ENCODE peak calls at places on chromosomes 3 and 15, in nine cellular contexts. One of them, this sample, is unnamed.

GRCh38 chr15:41950505-41950904 is 21.9 kb downstream of the EHD4 start:
- DNase-seq in HFFc6: no peak
- DNase-seq in astrocyte of the spinal cord: no peak
- DNase-seq in transverse colon: no peak
- DNase-seq in RWPE1: no peak
- DNase-seq in WTC11: no peak
- DNase-seq in AG09309: no peak
- DNase-seq in BE2C: no peak
- DNase-seq in foreskin fibroblast: peak; percentile 50
- DNase-seq in this sample: no peak

GRCh38 chr3:32406481-32407408 is 15.1 kb downstream of the CMTM7 start:
- DNase-seq in BE2C: no peak
- DNase-seq in astrocyte of the spinal cord: no peak
- DNase-seq in RWPE1: no peak
- DNase-seq in WTC11: no peak
- DNase-seq in foreskin fibroblast: no peak
- DNase-seq in AG09309: no peak
- DNase-seq in HFFc6: no peak
- DNase-seq in transverse colon: no peak
- DNase-seq in this sample: no peak

GRCh38 chr3:25679166-25679565 is 14.5 kb upstream of the TOP2B start:
- DNase-seq in WTC11: no peak
- DNase-seq in RWPE1: no peak
- DNase-seq in AG09309: no peak
- DNase-seq in HFFc6: no peak
- DNase-seq in foreskin fibroblast: no peak
- DNase-seq in transverse colon: no peak
- DNase-seq in BE2C: no peak
- DNase-seq in astrocyte of the spinal cord: no peak
- DNase-seq in this sample: no peak

GRCh38 chr3:111541911-111542483 is at the start of gene CD96:
- DNase-seq in HFFc6: no peak
- DNase-seq in BE2C: no peak
- DNase-seq in transverse colon: peak; percentile 26
- DNase-seq in RWPE1: no peak
- DNase-seq in WTC11: no peak
- DNase-seq in astrocyte of the spinal cord: peak; percentile 26
- DNase-seq in foreskin fibroblast: peak; percentile 41
- DNase-seq in AG09309: no peak
- DNase-seq in this sample: no peak

GRCh38 chr3:113035387-113035982 is 44.7 kb downstream of the GTPBP8 start:
- DNase-seq in WTC11: peak; percentile 33
- DNase-seq in foreskin fibroblast: peak; percentile 74
- DNase-seq in BE2C: peak; percentile 62
- DNase-seq in RWPE1: peak; percentile 64
- DNase-seq in AG09309: no peak
- DNase-seq in transverse colon: peak; percentile 11
- DNase-seq in HFFc6: peak; percentile 51
- DNase-seq in astrocyte of the spinal cord: peak; percentile 52
- DNase-seq in this sample: peak; percentile 47

GRCh38 chr3:46400000-46400734 is 6.7 kb downstream of the CCR5AS start:
- DNase-seq in foreskin fibroblast: no peak
- DNase-seq in RWPE1: no peak
- DNase-seq in HFFc6: no peak
- DNase-seq in AG09309: no peak
- DNase-seq in astrocyte of the spinal cord: peak; percentile 22
- DNase-seq in WTC11: no peak
- DNase-seq in transverse colon: no peak
- DNase-seq in BE2C: no peak
- DNase-seq in this sample: no peak

GRCh38 chr15:56040081-56041035 is 46.9 kb upstream of the NEDD4 start:
- DNase-seq in foreskin fibroblast: peak; percentile 97
- DNase-seq in RWPE1: peak; percentile 89
- DNase-seq in BE2C: peak; percentile 61
- DNase-seq in HFFc6: peak; percentile 87
- DNase-seq in WTC11: no peak
- DNase-seq in transverse colon: peak; percentile 48
- DNase-seq in astrocyte of the spinal cord: peak; percentile 94
- DNase-seq in AG09309: peak; percentile 72
- DNase-seq in this sample: no peak

GRCh38 chr3:57570051-57570450 is 14.0 kb downstream of the PDE12 start:
- DNase-seq in foreskin fibroblast: no peak
- DNase-seq in RWPE1: no peak
- DNase-seq in WTC11: no peak
- DNase-seq in transverse colon: no peak
- DNase-seq in astrocyte of the spinal cord: no peak
- DNase-seq in HFFc6: no peak
- DNase-seq in AG09309: no peak
- DNase-seq in BE2C: no peak
- DNase-seq in this sample: no peak

GRCh38 chr3:49899815-49900214 is 3.9 kb downstream of the MST1R start:
- DNase-seq in HFFc6: no peak
- DNase-seq in astrocyte of the spinal cord: no peak
- DNase-seq in foreskin fibroblast: no peak
- DNase-seq in RWPE1: no peak
- DNase-seq in transverse colon: no peak
- DNase-seq in AG09309: no peak
- DNase-seq in WTC11: peak; percentile 61
- DNase-seq in BE2C: peak; percentile 51
- DNase-seq in this sample: peak; percentile 29

GRCh38 chr3:75906555-75907112 is 121.3 kb upstream of the ZNF717 start:
- DNase-seq in AG09309: peak; percentile 39
- DNase-seq in HFFc6: no peak
- DNase-seq in foreskin fibroblast: peak; percentile 73
- DNase-seq in RWPE1: no peak
- DNase-seq in astrocyte of the spinal cord: peak; percentile 68
- DNase-seq in transverse colon: no peak
- DNase-seq in WTC11: peak; percentile 87
- DNase-seq in BE2C: peak; percentile 58
- DNase-seq in this sample: peak; percentile 80

GRCh38 chr3:46853441-46854410 is 9.5 kb downstream of the MYL3 start:
- DNase-seq in RWPE1: no peak
- DNase-seq in astrocyte of the spinal cord: no peak
- DNase-seq in WTC11: peak; percentile 7
- DNase-seq in HFFc6: no peak
- DNase-seq in BE2C: peak; percentile 1
- DNase-seq in transverse colon: no peak
- DNase-seq in AG09309: no peak
- DNase-seq in foreskin fibroblast: no peak
- DNase-seq in this sample: no peak

GRCh38 chr15:74394090-74394846 is 26.8 kb upstream of the CYP11A1 start:
- DNase-seq in HFFc6: no peak
- DNase-seq in foreskin fibroblast: no peak
- DNase-seq in transverse colon: no peak
- DNase-seq in RWPE1: no peak
- DNase-seq in WTC11: no peak
- DNase-seq in astrocyte of the spinal cord: no peak
- DNase-seq in BE2C: no peak
- DNase-seq in AG09309: no peak
- DNase-seq in this sample: no peak

GRCh38 chr15:94029495-94029894 is 201.9 kb upstream of the MCTP2 start:
- DNase-seq in AG09309: no peak
- DNase-seq in astrocyte of the spinal cord: peak; percentile 54
- DNase-seq in BE2C: no peak
- DNase-seq in RWPE1: no peak
- DNase-seq in transverse colon: no peak
- DNase-seq in foreskin fibroblast: peak; percentile 4
- DNase-seq in WTC11: no peak
- DNase-seq in HFFc6: peak; percentile 93
- DNase-seq in this sample: no peak

GRCh38 chr3:134364061-134364935 is 9.9 kb downstream of the AMOTL2 start:
- DNase-seq in HFFc6: peak; percentile 97
- DNase-seq in transverse colon: peak; percentile 90
- DNase-seq in WTC11: peak; percentile 96
- DNase-seq in AG09309: peak; percentile 95
- DNase-seq in astrocyte of the spinal cord: peak; percentile 99
- DNase-seq in foreskin fibroblast: peak; percentile 99
- DNase-seq in BE2C: peak; percentile 75
- DNase-seq in RWPE1: peak; percentile 97
- DNase-seq in this sample: peak; percentile 95

GRCh38 chr15:38438031-38438986 is 15.6 kb upstream of the FAM98B start:
- DNase-seq in BE2C: no peak
- DNase-seq in WTC11: no peak
- DNase-seq in transverse colon: no peak
- DNase-seq in HFFc6: no peak
- DNase-seq in AG09309: no peak
- DNase-seq in foreskin fibroblast: no peak
- DNase-seq in astrocyte of the spinal cord: no peak
- DNase-seq in RWPE1: no peak
- DNase-seq in this sample: no peak

GRCh38 chr3:76942096-76942495 is 97.8 kb upstream of the ROBO2 start:
- DNase-seq in AG09309: no peak
- DNase-seq in BE2C: no peak
- DNase-seq in RWPE1: no peak
- DNase-seq in astrocyte of the spinal cord: no peak
- DNase-seq in foreskin fibroblast: no peak
- DNase-seq in HFFc6: no peak
- DNase-seq in transverse colon: no peak
- DNase-seq in WTC11: no peak
- DNase-seq in this sample: no peak

GRCh38 chr15:58551764-58552504 is 120.1 kb downstream of the LIPC start:
- DNase-seq in astrocyte of the spinal cord: peak; percentile 95
- DNase-seq in HFFc6: peak; percentile 90
- DNase-seq in RWPE1: peak; percentile 29
- DNase-seq in foreskin fibroblast: peak; percentile 91
- DNase-seq in transverse colon: peak; percentile 82
- DNase-seq in BE2C: no peak
- DNase-seq in AG09309: peak; percentile 91
- DNase-seq in WTC11: no peak
- DNase-seq in this sample: no peak

GRCh38 chr3:38127611-38128302 is 9.2 kb downstream of the ACAA1 start:
- DNase-seq in astrocyte of the spinal cord: no peak
- DNase-seq in foreskin fibroblast: no peak
- DNase-seq in BE2C: no peak
- DNase-seq in transverse colon: peak; percentile 6
- DNase-seq in AG09309: no peak
- DNase-seq in HFFc6: no peak
- DNase-seq in RWPE1: no peak
- DNase-seq in WTC11: no peak
- DNase-seq in this sample: no peak

GRCh38 chr15:34360298-34360697 is 6.7 kb downstream of the LPCAT4 start:
- DNase-seq in HFFc6: peak; percentile 30
- DNase-seq in AG09309: no peak
- DNase-seq in RWPE1: peak; percentile 72
- DNase-seq in BE2C: no peak
- DNase-seq in astrocyte of the spinal cord: no peak
- DNase-seq in foreskin fibroblast: peak; percentile 28
- DNase-seq in transverse colon: no peak
- DNase-seq in WTC11: peak; percentile 36
- DNase-seq in this sample: no peak
- TF ChIP-seq CTCF in HFFc6: no peak
- TF ChIP-seq CTCF in AG09309: no peak
- TF ChIP-seq CTCF in RWPE1: no peak
- TF ChIP-seq CTCF in BE2C: no peak
- TF ChIP-seq CTCF in astrocyte of the spinal cord: no peak
- TF ChIP-seq CTCF in foreskin fibroblast: no peak
- TF ChIP-seq CTCF in transverse colon: no peak
- TF ChIP-seq CTCF in WTC11: no peak
- TF ChIP-seq CTCF in this sample: no peak

DNA sequence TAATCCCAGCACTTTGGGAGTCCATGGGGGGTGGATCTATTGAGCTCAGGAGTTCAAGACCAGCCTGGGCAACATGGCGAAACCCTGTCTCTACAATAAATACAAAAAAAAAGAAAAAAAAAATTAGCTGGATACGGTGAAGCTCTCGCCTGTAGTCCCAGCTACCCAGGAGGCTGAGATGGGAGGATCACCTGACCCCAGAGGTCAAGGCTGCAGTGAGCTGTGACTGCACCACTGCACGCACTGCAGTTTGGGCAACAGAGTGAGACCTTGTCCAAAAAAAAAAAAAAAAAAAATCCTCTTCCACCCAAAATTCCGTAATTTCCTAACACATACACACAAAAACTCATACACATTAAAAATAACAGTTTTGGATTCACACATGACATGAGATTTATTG is 2.2 kb downstream of the ANO10 start:
- DNase-seq in AG09309: no peak
- DNase-seq in foreskin fibroblast: no peak
- DNase-seq in astrocyte of the spinal cord: no peak
- DNase-seq in transverse colon: no peak
- DNase-seq in WTC11: no peak
- DNase-seq in HFFc6: no peak
- DNase-seq in RWPE1: no peak
- DNase-seq in BE2C: no peak
- DNase-seq in this sample: peak; percentile 36
- TF ChIP-seq CTCF in AG09309: no peak
- TF ChIP-seq CTCF in foreskin fibroblast: no peak
- TF ChIP-seq CTCF in astrocyte of the spinal cord: no peak
- TF ChIP-seq CTCF in transverse colon: no peak
- TF ChIP-seq CTCF in WTC11: no peak
- TF ChIP-seq CTCF in HFFc6: no peak
- TF ChIP-seq CTCF in RWPE1: no peak
- TF ChIP-seq CTCF in BE2C: no peak
- TF ChIP-seq CTCF in this sample: no peak

DNA sequence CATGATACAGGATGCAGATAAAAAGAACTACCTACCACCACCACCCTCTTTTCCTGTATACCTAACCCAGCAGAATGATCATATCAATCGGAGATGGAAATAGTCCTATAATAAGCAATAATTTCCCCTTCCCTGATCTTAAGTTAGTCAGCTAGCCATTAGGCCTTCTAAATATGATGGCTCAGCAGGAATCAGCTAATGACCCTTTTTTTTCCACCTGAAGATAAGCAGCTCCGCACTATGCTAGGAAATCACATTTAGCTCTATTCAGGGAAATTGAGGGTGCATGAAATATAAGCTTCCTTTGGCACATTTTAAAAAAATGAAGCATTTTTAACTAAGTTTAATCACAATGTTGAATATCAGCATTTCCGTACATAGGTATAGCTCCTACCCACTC is 155.4 kb upstream of the SETMAR start:
- DNase-seq in RWPE1: no peak
- DNase-seq in BE2C: no peak
- DNase-seq in AG09309: no peak
- DNase-seq in foreskin fibroblast: no peak
- DNase-seq in transverse colon: no peak
- DNase-seq in HFFc6: no peak
- DNase-seq in astrocyte of the spinal cord: no peak
- DNase-seq in WTC11: no peak
- DNase-seq in this sample: no peak
- TF ChIP-seq CTCF in RWPE1: no peak
- TF ChIP-seq CTCF in BE2C: no peak
- TF ChIP-seq CTCF in AG09309: no peak
- TF ChIP-seq CTCF in foreskin fibroblast: no peak
- TF ChIP-seq CTCF in transverse colon: no peak
- TF ChIP-seq CTCF in HFFc6: no peak
- TF ChIP-seq CTCF in astrocyte of the spinal cord: no peak
- TF ChIP-seq CTCF in WTC11: no peak
- TF ChIP-seq CTCF in this sample: no peak

GRCh38 chr15:33234019-33234418 is 39.5 kb upstream of the FMN1 start:
- DNase-seq in RWPE1: peak; percentile 48
- DNase-seq in transverse colon: no peak
- DNase-seq in foreskin fibroblast: peak; percentile 63
- DNase-seq in WTC11: no peak
- DNase-seq in AG09309: no peak
- DNase-seq in BE2C: peak; percentile 51
- DNase-seq in astrocyte of the spinal cord: peak; percentile 71
- DNase-seq in HFFc6: peak; percentile 51
- DNase-seq in this sample: no peak
- TF ChIP-seq CTCF in RWPE1: peak; percentile 57
- TF ChIP-seq CTCF in transverse colon: peak; percentile 22
- TF ChIP-seq CTCF in foreskin fibroblast: peak; percentile 58
- TF ChIP-seq CTCF in WTC11: peak; percentile 39
- TF ChIP-seq CTCF in AG09309: peak; percentile 68
- TF ChIP-seq CTCF in BE2C: peak; percentile 78
- TF ChIP-seq CTCF in astrocyte of the spinal cord: peak; percentile 64
- TF ChIP-seq CTCF in HFFc6: peak; percentile 84
- TF ChIP-seq CTCF in this sample: peak; percentile 50